ENCODE peak calls at places on chromosome 13, in four cellular contexts. L is IMR-90, T is A549, G is SK-N-SH. F is an unnamed sample.

GRCh38 chr13:58165617-58166016 is 534.1 kb downstream of the PCDH17 start:
- DNase-seq in G (no peak), T (no peak), L (no peak), F (no peak)

GRCh38 chr13:32098275-32098674 is 66.7 kb downstream of the FRY start:
- DNase-seq in T (no peak), G (no peak), L (no peak), F (no peak)

GRCh38 chr13:40681341-40682051 is 15.1 kb upstream of the FOXO1 start:
- DNase-seq in T (no peak), L (no peak), G (peak; percentile 59), F (peak; percentile 17)

GRCh38 chr13:27641711-27642502 is 20.2 kb downstream of the POLR1D start:
- DNase-seq in G (no peak), T (no peak), L (no peak), F (no peak)

GRCh38 chr13:50392977-50393376 is 377.7 kb downstream of the KCNRG start:
- DNase-seq in T (no peak), G (no peak), L (no peak), F (no peak)

GRCh38 chr13:29730253-29730652 is 120.2 kb downstream of the UBL3 start:
- DNase-seq in G (no peak), L (no peak), T (no peak), F (no peak)

GRCh38 chr13:24168392-24168750 is 7.9 kb downstream of the SPATA13 start:
- DNase-seq in L (no peak), T (no peak), G (no peak), F (no peak)

GRCh38 chr13:80338781-80339577 is 1.9 kb downstream of the SPRY2 start:
- DNase-seq in T (peak; percentile 61), L (peak; percentile 88), G (peak; percentile 77), F (peak; percentile 38)

GRCh38 chr13:101576452-101576851 is 124.0 kb downstream of the ITGBL1 start:
- DNase-seq in L (peak; percentile 81), G (no peak), T (peak; percentile 8), F (no peak)

GRCh38 chr13:37656247-37656940 is 57.8 kb upstream of the POSTN start:
- DNase-seq in G (no peak), T (peak; percentile 78), L (peak; percentile 99), F (no peak)

GRCh38 chr13:40221460-40222201 is 444.8 kb downstream of the FOXO1 start:
- DNase-seq in G (no peak), L (no peak), T (no peak), F (no peak)

GRCh38 chr13:38566526-38566925 is 120.4 kb upstream of the FREM2 start:
- DNase-seq in L (no peak), G (peak; percentile 21), T (no peak), F (no peak)

GRCh38 chr13:77312311-77312710 is 14.6 kb downstream of the MYCBP2 start:
- DNase-seq in G (no peak), L (no peak), T (no peak), F (no peak)

GRCh38 chr13:75836441-75836840 is 200.3 kb downstream of the LMO7 start:
- DNase-seq in L (no peak), G (no peak), T (no peak), F (no peak)

GRCh38 chr13:112977091-112977490 is 8.1 kb downstream of the MCF2L start:
- DNase-seq in G (no peak), T (no peak), L (no peak), F (no peak)

GRCh38 chr13:80558074-80558473 is 217.1 kb upstream of the SPRY2 start:
- DNase-seq in G (no peak), T (peak; percentile 6), L (no peak), F (peak; percentile 25)

GRCh38 chr13:67267136-67267535 is 37.0 kb upstream of the PCDH9 start:
- DNase-seq in L (peak; percentile 35), T (no peak), G (no peak), F (no peak)

GRCh38 chr13:44425815-44426078 is 52.1 kb downstream of the SERP2 start:
- DNase-seq in G (no peak), L (no peak), T (no peak), F (no peak)

DNA sequence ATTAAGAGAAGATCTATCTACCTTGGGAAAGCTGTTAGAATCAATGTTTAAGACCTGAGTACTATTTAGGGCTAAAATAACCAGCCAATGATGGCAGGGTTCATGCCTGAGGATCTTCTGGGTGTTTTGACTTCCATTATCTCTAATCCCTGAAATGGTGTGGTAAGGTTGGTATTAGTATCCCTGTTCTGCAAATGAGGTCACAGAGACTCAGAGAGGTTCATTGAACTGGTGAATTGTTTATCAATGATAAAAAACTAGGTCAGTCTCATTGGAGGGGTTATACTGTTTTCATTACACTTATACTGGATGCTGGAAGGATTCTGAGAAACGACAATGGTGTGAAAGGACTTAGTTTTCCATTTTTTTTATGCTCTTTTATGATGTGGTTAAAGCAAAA is 264.8 kb downstream of the KLF5 start:
- DNase-seq in L (no peak), T (no peak), G (no peak), F (no peak)
- TF ChIP-seq RCOR1 in L (no peak), T (no peak), G (no peak), F (no peak)

DNA sequence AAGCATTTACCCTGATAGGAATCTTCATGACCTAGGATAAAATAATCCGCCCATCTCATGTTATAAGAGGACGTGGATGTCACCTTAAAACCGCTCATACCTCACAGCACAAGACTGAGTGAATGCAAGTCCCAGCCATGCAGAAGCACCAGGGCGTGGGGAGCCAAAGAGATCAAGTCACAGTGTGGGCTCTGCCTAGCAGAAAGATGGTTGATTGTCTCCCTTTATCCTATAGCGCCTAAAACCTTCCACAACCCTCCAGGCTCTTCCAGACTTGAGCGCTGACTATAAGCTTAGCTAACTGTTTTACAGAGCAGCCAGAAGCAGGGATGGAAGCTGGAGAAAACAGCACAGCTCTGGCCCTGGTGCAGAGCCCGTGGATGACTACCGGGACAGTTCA is 6.8 kb upstream of the ANKRD10 start:
- DNase-seq in T (no peak), L (no peak), G (no peak), F (no peak)
- TF ChIP-seq RCOR1 in T (no peak), L (no peak), G (no peak), F (no peak)

DNA sequence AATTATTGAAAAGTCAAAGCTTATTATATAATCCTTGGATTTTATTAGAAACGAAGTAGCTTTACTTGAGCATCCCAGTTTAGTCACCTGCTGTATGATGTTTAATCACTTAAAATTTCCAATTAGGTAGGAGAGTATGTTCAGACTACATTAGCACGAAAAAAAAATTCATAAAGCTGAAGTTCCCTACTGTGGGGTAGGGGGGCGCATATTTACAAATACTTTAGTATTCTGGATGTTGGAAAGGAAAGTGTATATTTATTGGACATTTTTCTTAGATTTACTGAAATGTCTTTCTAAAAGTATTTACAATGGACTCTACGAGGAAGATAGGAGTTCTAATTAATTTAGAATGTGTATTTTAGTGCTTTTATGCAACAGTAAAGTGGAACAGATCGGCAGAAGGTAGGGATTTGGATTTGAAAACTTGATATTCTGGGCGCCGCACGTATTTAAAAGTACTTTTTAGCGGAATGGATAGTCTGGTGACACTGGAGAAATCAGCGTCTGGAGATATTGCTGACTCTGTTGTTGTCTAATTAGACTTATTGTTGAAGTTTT is 1.9 kb downstream of the CDK8 start:
- DNase-seq in G (peak; percentile 39), L (peak; percentile 4), T (peak; percentile 1), F (peak; percentile 24)
- TF ChIP-seq RCOR1 in G (no peak), L (no peak), T (no peak), F (no peak)

GRCh38 chr13:98976338-98976737 is 1.5 kb downstream of the DOCK9 start:
- DNase-seq in L (peak; percentile 53), T (no peak), G (no peak), F (no peak)

GRCh38 chr13:98979012-98979411 is 1.1 kb upstream of the DOCK9 start:
- DNase-seq in G (no peak), T (no peak), L (no peak), F (no peak)

GRCh38 chr13:98976941-98977340 is 923 bp downstream of the DOCK9 start:
- DNase-seq in L (peak; percentile 12), G (no peak), T (no peak), F (no peak)

GRCh38 chr13:98977568-98978270 is at the start of gene DOCK9:
- DNase-seq in G (no peak), T (no peak), L (peak; percentile 65), F (no peak)

GRCh38 chr13:98978280-98978679 is 416 bp upstream of the DOCK9 start:
- DNase-seq in T (no peak), G (no peak), L (peak; percentile 90), F (no peak)
- TF ChIP-seq RCOR1 in T (no peak), G (no peak), L (no peak), F (no peak)

GRCh38 chr13:102933076-102933922 is 87.5 kb downstream of the ERCC5 start:
- DNase-seq in G (no peak), T (no peak), L (no peak), F (no peak)

GRCh38 chr13:102940770-102941169 is 94.9 kb downstream of the ERCC5 start:
- DNase-seq in T (no peak), L (no peak), G (no peak), F (no peak)

GRCh38 chr13:102940143-102940542 is 94.3 kb downstream of the ERCC5 start:
- DNase-seq in T (peak; percentile 4), G (no peak), L (no peak), F (no peak)

GRCh38 chr13:102930566-102930965 is 84.7 kb downstream of the ERCC5 start:
- DNase-seq in L (no peak), T (no peak), G (no peak), F (no peak)

DNA sequence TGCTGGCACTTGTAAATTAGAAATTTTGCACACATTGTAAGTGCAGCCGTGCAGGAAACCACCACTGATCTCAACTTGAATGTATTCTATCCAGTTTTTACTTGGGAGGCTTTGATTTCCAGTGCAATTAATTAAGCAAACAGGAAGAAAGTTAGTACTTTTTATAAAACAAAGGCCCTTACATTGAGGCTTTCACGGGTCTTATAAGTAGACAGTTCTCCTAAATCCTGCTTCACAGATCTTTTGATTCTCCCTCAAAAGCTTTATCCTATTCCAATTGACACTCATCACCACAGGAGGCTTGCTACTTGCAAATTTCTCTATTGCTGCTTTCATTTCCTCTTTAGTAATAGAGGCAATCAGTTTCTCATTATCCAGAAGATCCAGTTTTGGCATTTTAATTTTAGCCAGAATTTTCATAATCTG is 90.1 kb downstream of the ERCC5 start:
- DNase-seq in G (no peak), T (no peak), L (no peak), F (no peak)
- TF ChIP-seq RCOR1 in G (no peak), T (no peak), L (no peak), F (no peak)

DNA sequence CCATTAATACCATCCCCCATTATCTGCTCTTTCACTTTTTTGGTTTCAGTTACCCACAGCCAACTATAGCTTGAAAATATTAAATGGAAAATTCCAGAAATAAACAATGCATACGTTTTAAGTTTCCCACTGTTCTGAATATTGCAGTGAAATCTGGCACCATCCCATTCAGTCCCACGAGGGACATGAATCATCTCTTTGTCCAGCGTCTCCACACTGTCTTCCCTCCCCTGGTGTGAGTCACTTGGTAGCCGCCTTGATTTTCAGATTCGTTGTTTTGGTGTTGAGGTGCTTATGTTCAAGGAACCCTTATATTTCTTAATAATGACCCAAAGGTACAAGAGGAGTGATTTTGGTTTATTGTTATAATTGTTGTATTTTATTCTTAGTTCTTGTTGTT is 246.1 kb downstream of the DCT start:
- DNase-seq in G (no peak), L (peak; percentile 96), T (peak; percentile 54), F (no peak)
- TF ChIP-seq RCOR1 in G (no peak), L (no peak), T (no peak), F (no peak)

DNA sequence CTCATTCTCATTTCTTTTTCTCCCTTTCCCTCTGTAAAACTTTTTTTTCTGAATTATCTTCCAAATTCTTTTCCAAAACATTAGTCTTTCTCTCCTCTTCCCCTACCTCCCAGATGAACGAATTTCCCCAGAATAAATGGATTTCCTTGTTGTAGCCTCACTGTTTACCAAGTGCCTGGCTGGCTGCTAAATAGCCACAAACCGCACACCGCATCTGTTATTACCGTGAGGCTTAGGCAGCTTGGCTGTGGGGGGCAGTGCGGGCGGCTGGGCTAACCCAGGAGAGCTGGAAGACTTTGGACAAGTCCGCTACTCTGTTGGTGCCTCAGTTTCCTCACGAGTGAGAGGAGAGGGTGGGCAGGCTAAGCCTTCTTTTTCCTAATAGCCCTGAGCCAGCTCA is 10.7 kb downstream of the IL17D start:
- DNase-seq in T (no peak), G (no peak), L (no peak), F (no peak)
- TF ChIP-seq RCOR1 in T (no peak), G (no peak), L (no peak), F (no peak)